ENCODE peak calls at places on chromosomes 16 and 17, in seven cellular contexts. W, T, S, M, Q, J and D are unnamed samples.
A peak's percentile ranks its signal among the peaks of the same experiment; 100 is the strongest.

GRCh38 chr17:1153795-1154546 is 25.8 kb downstream of the ABR start:
- DNase-seq in W (no peak), T (peak; percentile 15), S (no peak), M (peak; percentile 71), Q (no peak), J (no peak), D (peak; percentile 67)

GRCh38 chr17:61366715-61367413 is 32.8 kb upstream of the TBX2 start:
- DNase-seq in W (peak; percentile 69), T (no peak), S (no peak), M (peak; percentile 85), Q (peak; percentile 46), J (no peak), D (no peak)

GRCh38 chr17:2435181-2435741 is 34.4 kb upstream of the MNT start:
- DNase-seq in W (no peak), T (no peak), S (no peak), M (no peak), Q (no peak), J (no peak), D (peak; percentile 31)

GRCh38 chr16:80610489-80611156 is 69.8 kb downstream of the DYNLRB2 start:
- DNase-seq in W (no peak), T (no peak), S (no peak), M (no peak), Q (no peak), J (no peak), D (no peak)

GRCh38 chr17:56176101-56176500 is 22.8 kb downstream of the ANKFN1 start:
- DNase-seq in W (no peak), T (no peak), S (no peak), M (no peak), Q (no peak), J (no peak), D (peak; percentile 36)

GRCh38 chr16:69567031-69567680 is 1.4 kb downstream of the NFAT5 start:
- DNase-seq in W (no peak), T (no peak), S (no peak), M (no peak), Q (no peak), J (no peak), D (peak; percentile 33)

GRCh38 chr16:87895641-87896141 is 26.4 kb upstream of the SLC7A5 start:
- DNase-seq in W (no peak), T (peak; percentile 34), S (no peak), M (no peak), Q (no peak), J (no peak), D (peak; percentile 52)

GRCh38 chr17:19780846-19781245 is 32.7 kb upstream of the ALDH3A1 start:
- DNase-seq in W (no peak), T (no peak), S (no peak), M (no peak), Q (no peak), J (no peak), D (no peak)

GRCh38 chr17:332558-333322 is 19.9 kb downstream of the RPH3AL start:
- DNase-seq in W (no peak), T (no peak), S (peak; percentile 75), M (peak; percentile 65), Q (peak; percentile 75), J (no peak), D (peak; percentile 35)

GRCh38 chr17:82956726-82957468 is 117.1 kb upstream of the ZNF750 start:
- DNase-seq in W (no peak), T (no peak), S (no peak), M (no peak), Q (peak; percentile 65), J (no peak), D (no peak)

GRCh38 chr16:74448990-74449389 is 27.7 kb upstream of the CLEC18B start:
- DNase-seq in W (peak; percentile 89), T (peak; percentile 56), S (no peak), M (peak; percentile 85), Q (no peak), J (no peak), D (peak; percentile 95)

DNA sequence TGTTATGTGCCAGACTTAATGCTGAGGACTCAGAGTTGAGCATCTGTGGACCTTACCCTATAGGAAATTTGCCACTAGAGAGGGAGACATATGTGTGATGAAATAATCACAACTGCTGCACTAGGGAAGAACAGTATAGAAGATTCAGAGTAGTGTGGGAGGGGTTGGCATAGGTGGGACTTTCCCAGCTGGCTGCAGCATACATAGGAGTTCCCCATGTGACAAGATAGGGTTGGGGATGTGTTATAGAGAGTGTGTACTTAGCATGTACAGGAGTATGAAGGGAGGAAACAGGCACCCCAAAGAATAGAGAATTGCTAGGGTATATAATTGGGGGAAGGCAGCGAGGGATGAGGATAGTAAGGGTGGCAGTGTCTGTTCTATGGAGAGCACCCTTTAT is 2.9 kb downstream of the NUP93 start:
- DNase-seq in W (no peak), T (no peak), S (no peak), M (no peak), Q (no peak), J (no peak), D (no peak)
- H3K27ac ChIP-seq in W (no peak overlapping the region), T (no peak overlapping the region), S (no peak overlapping the region), M (no peak overlapping the region), Q (no peak overlapping the region), J (no peak overlapping the region), D (no peak overlapping the region)

DNA sequence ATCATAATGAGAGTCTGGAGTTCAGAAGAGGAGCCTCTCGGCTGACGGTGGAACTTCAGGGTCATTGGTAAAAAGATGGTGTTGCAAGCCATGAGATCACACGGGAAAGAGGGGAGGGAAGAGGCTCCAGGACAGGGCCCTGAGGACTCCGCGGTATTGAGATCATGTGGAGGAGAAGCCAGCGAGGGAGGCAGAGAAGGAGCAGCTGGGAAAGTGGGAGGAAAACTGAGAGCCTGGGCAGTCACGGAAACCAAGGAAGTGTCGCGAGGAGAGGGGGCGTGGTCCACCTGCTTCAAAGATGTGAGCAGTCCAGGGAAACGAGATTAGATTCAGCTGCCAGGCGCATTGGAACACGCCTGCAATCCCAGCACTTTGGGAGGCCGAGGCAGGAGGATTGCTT is 27.7 kb upstream of the SBK1 start:
- DNase-seq in W (no peak), T (peak; percentile 44), S (no peak), M (peak; percentile 44), Q (no peak), J (no peak), D (peak; percentile 5)
- H3K27ac ChIP-seq in W (no peak overlapping the region), T (no peak overlapping the region), S (no peak overlapping the region), M (no peak overlapping the region), Q (no peak overlapping the region), J (no peak overlapping the region), D (no peak overlapping the region)

GRCh38 chr16:4612474-4612931 is 2.2 kb downstream of the UBALD1 start:
- DNase-seq in W (no peak), T (no peak), S (no peak), M (no peak), Q (peak; percentile 77), J (no peak), D (no peak)
- H3K27ac ChIP-seq in W (no peak overlapping the region), T (no peak overlapping the region), S (no peak overlapping the region), M (no peak overlapping the region), Q (no peak overlapping the region), J (no peak overlapping the region), D (no peak overlapping the region)

GRCh38 chr16:15573274-15573895 is 69.6 kb downstream of the MARF1 start:
- DNase-seq in W (no peak), T (no peak), S (no peak), M (no peak), Q (no peak), J (no peak), D (no peak)
- H3K27ac ChIP-seq in W (no peak overlapping the region), T (peak overlapping the region; percentile 58), S (no peak overlapping the region), M (no peak overlapping the region), Q (no peak overlapping the region), J (no peak overlapping the region), D (no peak overlapping the region)

DNA sequence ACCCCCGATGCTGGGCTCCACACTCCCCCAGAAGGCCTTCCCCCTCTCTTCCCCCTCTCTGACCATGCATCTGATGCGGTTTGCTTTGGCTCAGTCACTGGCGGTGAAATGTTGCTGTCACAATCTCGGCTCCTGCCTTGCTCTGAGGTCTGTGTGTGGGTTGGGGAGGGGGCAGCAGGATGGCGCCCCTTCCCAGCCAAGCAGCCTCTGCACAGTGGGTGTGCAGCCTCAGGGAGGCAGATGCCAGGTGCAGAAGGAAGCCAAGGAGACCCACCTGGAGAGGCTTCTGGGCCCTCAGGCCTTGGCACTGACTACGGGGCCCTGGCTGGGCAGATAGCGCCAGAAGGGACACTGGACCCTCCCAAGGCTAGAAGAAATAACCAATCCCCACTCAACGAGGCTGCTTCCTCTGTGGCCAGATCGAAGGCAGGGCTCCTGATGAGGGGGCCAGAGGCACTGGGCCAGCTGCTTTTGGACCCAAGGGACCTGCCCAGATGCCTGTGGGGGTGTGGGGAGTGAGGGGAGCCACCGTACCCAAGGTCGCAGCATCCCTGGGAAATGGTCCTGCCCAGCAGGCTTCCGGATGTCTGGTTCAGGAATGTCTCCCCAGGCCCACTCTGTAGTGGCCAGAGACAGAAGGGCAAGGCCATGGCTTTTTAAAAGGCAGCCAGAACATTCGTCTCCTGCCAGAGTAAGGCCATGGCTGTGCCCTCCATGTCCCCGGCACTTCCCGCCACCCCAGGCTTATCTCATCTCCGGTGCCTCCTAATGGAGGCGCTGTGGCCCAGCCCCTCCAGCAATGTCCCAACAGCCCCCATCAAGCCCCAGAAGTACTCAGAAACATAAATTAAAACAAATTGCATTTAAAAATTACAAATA is 43.4 kb upstream of the SLC38A10 start:
- DNase-seq in W (no peak), T (peak; percentile 7), S (peak; percentile 39), M (peak; percentile 31), Q (peak; percentile 82), J (no peak), D (no peak)
- H3K27ac ChIP-seq in W (no peak overlapping the region), T (peak overlapping the region; percentile 99), S (peak overlapping the region; percentile 97), M (peak overlapping the region; percentile 61), Q (peak overlapping the region; percentile 87), J (no peak overlapping the region), D (no peak overlapping the region)